ENCODE peak calls at places on chromosomes 5 and 9, in six cellular contexts. K is hepatocyte, Z is endothelial cell of umbilical vein, O is fibroblast of lung, X is mammary epithelial cell, C is PC-3. R is an unnamed sample.

GRCh38 chr5:150188146-150188842 is 1.6 kb upstream of the SLC6A7 start:
- DNase-seq in K (no peak), Z (no peak), O (no peak), X (no peak), C (no peak), R (no peak)

GRCh38 chr5:172854451-172854871 is 20.4 kb downstream of the ERGIC1 start:
- DNase-seq in K (no peak), Z (peak; percentile 70), O (peak; percentile 77), X (no peak), C (no peak), R (no peak)

GRCh38 chr5:132422720-132423442 is 53.4 kb downstream of the SLC22A5 start:
- DNase-seq in K (peak; percentile 86), Z (peak; percentile 45), O (peak; percentile 68), X (no peak), C (peak; percentile 45), R (no peak)

GRCh38 chr9:35035851-35036701 is 36.3 kb downstream of the VCP start:
- DNase-seq in K (no peak), Z (peak; percentile 44), O (peak; percentile 63), X (no peak), C (no peak), R (peak; percentile 78)

GRCh38 chr5:162230348-162230747 is 162.8 kb downstream of the GABRG2 start:
- DNase-seq in K (no peak), Z (no peak), O (no peak), X (no peak), C (peak; percentile 13), R (no peak)

GRCh38 chr5:51657340-51658240 is 274.3 kb downstream of the ISL1 start:
- DNase-seq in K (no peak), Z (no peak), O (no peak), X (peak; percentile 12), C (peak; percentile 29), R (peak; percentile 68)

GRCh38 chr9:88535226-88535931 is 401 bp downstream of the NXNL2 start:
- DNase-seq in K (peak; percentile 66), Z (no peak), O (no peak), X (no peak), C (no peak), R (no peak)

GRCh38 chr9:92492781-92493401 is 10.6 kb upstream of the ASPN start:
- DNase-seq in K (no peak), Z (no peak), O (no peak), X (no peak), C (no peak), R (no peak)

GRCh38 chr9:130542457-130543228 is 36.7 kb upstream of the FUBP3 start:
- DNase-seq in K (no peak), Z (no peak), O (peak; percentile 33), X (no peak), C (peak; percentile 3), R (no peak)

GRCh38 chr5:119398713-119399492 is 43.1 kb downstream of the TNFAIP8 start:
- DNase-seq in K (no peak), Z (no peak), O (peak; percentile 77), X (peak; percentile 44), C (no peak), R (no peak)

GRCh38 chr9:7216004-7216821 is 458.4 kb downstream of the KDM4C start:
- DNase-seq in K (no peak), Z (no peak), O (peak; percentile 63), X (peak; percentile 93), C (peak; percentile 56), R (no peak)

GRCh38 chr5:58405175-58405574 is 54.7 kb downstream of the PLK2 start:
- DNase-seq in K (no peak), Z (no peak), O (no peak), X (peak; percentile 63), C (no peak), R (no peak)

GRCh38 chr9:115002371-115003120 is 72.2 kb upstream of the TNFSF8 start:
- DNase-seq in K (no peak), Z (no peak), O (no peak), X (no peak), C (no peak), R (no peak)

GRCh38 chr9:94638335-94639044 is 828 bp downstream of the FBP1 start:
- DNase-seq in K (no peak), Z (no peak), O (no peak), X (no peak), C (no peak), R (no peak)

GRCh38 chr9:94639045-94639995 is at the start of gene FBP1:
- DNase-seq in K (peak; percentile 71), Z (peak; percentile 17), O (peak; percentile 6), X (no peak), C (peak; percentile 39), R (no peak)

GRCh38 chr9:94642526-94642925 is 3.2 kb upstream of the FBP1 start:
- DNase-seq in K (no peak), Z (no peak), O (no peak), X (no peak), C (no peak), R (no peak)

GRCh38 chr9:94643176-94643575 is 3.9 kb upstream of the FBP1 start:
- DNase-seq in K (no peak), Z (no peak), O (no peak), X (no peak), C (no peak), R (no peak)

DNA sequence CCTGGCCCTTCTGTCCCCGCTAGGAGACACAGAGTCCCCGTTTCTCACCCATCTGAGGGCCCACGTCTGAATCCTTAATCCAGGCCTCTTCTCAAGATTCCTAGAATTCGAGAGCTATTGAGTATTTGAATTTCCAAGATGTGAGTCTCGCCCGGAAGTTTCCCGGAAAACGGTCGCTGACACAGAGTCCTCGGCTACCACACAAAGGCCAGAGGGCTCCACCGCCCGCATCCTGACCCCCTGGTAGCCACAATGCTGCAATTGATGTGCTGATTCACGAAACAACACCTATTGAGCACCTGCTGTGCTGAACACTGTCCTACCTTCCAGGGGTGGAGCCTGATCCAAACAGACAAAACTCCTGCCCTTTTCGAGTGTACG is 668 bp upstream of the FBP1 start:
- DNase-seq in K (no peak), Z (no peak), O (no peak), X (no peak), C (peak; percentile 55), R (no peak)
- H3K27ac ChIP-seq in K (no peak overlapping the region), Z (no peak overlapping the region), O (no peak overlapping the region), X (no peak overlapping the region), C (peak overlapping the region; percentile 51), R (no peak overlapping the region)

DNA sequence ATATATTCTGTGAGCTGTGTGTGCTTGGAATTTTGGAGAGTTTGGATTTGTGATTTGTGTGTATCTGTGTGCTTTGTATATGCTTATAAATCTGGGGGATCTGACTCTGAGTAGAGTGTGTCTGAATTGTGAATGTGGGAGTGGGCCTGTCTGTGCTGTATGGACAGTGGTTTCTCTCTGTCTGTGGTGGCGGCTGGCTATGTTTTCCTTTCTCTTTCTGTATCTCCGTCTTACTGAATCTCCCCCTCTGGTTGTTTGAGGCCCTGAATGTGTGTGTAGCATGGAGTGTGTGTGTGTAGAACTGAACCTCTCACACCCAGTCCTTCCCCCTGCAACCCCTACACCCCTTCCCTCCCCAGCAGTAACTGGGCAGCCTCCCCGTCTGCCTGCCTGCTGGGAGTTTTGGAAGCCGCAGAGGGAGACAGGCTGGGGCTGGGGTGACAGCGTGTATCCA is 4.7 kb downstream of the CXXC5 start:
- DNase-seq in K (no peak), Z (no peak), O (no peak), X (no peak), C (no peak), R (no peak)
- H3K4me3 ChIP-seq in K (no peak overlapping the region), Z (no peak overlapping the region), O (peak overlapping the region; percentile 26), X (peak overlapping the region; percentile 21), C (no peak overlapping the region), R (peak overlapping the region; percentile 90)

DNA sequence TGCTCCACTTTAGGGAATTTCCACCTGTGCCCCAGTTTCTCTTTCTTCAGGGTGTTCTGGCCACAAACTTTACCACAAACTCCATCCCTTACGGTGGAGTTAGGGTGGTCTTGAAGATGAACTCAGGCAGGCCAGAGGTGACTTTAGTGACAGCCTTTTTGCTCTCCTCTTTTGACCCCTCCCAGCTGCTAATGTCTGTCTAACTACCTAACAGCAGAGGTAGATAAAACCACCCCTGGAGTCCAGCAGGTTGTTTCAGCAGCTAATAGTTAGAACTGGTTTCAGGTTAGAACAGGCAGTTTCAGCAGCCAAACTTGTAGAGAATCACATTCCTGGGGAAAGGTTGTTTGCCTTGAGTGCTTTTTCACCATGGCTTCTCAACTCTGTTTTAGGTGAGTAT is 971.3 kb upstream of the CDH18 start:
- DNase-seq in K (no peak), Z (no peak), O (no peak), X (no peak), C (no peak), R (no peak)
- TF ChIP-seq EZH2 in K (no peak), Z (no peak), O (no peak), X (no peak), C (no peak), R (no peak)

GRCh38 chr5:161042862-161043261 is 190.9 kb upstream of the ATP10B start:
- DNase-seq in K (no peak), Z (no peak), O (no peak), X (no peak), C (no peak), R (no peak)
- H3K27ac ChIP-seq in K (no peak overlapping the region), Z (no peak overlapping the region), O (no peak overlapping the region), X (no peak overlapping the region), C (no peak overlapping the region), R (no peak overlapping the region)

DNA sequence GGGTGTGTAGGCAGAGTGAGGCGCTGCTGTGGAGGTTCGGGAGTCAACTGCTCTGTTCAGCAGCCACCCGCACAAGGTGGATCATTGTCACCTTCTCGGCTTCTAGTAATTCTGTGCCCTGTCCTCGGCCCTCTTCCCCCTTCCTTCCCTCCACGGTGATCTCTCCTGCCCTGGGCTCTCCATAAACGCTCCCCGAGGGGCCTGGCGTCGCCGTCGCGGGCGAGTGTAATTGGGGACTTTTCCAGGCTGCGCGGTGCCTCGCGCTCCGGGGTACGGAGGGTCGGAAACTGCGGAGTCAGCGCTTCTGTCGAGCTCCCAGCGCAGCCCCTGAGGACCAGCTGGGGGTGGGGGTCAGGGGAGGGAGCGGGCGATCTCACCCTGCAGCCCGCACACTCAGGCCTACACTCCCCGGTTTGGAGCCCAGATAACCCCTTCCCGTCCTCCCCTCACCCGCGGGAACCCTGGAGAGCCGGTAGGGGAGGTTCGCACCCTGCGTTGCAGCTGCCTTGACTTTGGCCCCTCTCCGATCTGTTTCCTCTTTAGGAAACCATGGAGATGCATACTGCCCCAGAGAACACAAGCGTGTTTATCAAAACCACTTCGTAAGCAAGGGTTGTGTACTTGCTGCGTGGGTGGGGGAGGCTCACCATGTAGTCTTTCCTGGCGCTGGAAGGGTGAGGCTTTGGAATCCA is 188.3 kb upstream of the ZNF618 start:
- DNase-seq in K (peak; percentile 54), Z (no peak), O (no peak), X (no peak), C (no peak), R (no peak)
- H3K4me3 ChIP-seq in K (no peak overlapping the region), Z (no peak overlapping the region), O (no peak overlapping the region), X (no peak overlapping the region), C (no peak overlapping the region), R (no peak overlapping the region)